ENCODE peak calls at places on chromosomes 4 and X, in ten cellular contexts. One of them, this sample, is unnamed. For H3K4me1 and H3K27me3, the result is how much of the 10 kb centered on the place peaks cover.

GRCh38 chr4:26323807-26324206 is 3.0 kb downstream of the RBPJ start:
- DNase-seq in fibroblast of lung: peak
- DNase-seq in CD4-positive, alpha-beta memory T cell: no peak
- DNase-seq in left lung: no peak
- DNase-seq in mesendoderm: no peak
- DNase-seq in PC-3: no peak
- DNase-seq in GM12878: no peak
- DNase-seq in BE2C: no peak
- DNase-seq in lower lobe of right lung: no peak
- DNase-seq in CD8-positive, alpha-beta memory T cell: no peak
- DNase-seq in this sample: no peak

GRCh38 chr4:187726485-187726884 is 269.1 kb upstream of the ZFP42 start:
- DNase-seq in fibroblast of lung: no peak
- DNase-seq in CD4-positive, alpha-beta memory T cell: no peak
- DNase-seq in left lung: no peak
- DNase-seq in mesendoderm: no peak
- DNase-seq in PC-3: no peak
- DNase-seq in GM12878: no peak
- DNase-seq in BE2C: no peak
- DNase-seq in lower lobe of right lung: no peak
- DNase-seq in CD8-positive, alpha-beta memory T cell: no peak
- DNase-seq in this sample: no peak

GRCh38 chr4:123701046-123701445 is 304.5 kb downstream of the SPRY1 start:
- DNase-seq in fibroblast of lung: peak
- DNase-seq in CD4-positive, alpha-beta memory T cell: no peak
- DNase-seq in left lung: no peak
- DNase-seq in mesendoderm: no peak
- DNase-seq in PC-3: no peak
- DNase-seq in GM12878: no peak
- DNase-seq in BE2C: no peak
- DNase-seq in lower lobe of right lung: no peak
- DNase-seq in CD8-positive, alpha-beta memory T cell: no peak
- DNase-seq in this sample: no peak

GRCh38 chr4:174592985-174593335 is 70.7 kb upstream of the HPGD start:
- DNase-seq in fibroblast of lung: peak
- DNase-seq in CD4-positive, alpha-beta memory T cell: no peak
- DNase-seq in left lung: no peak
- DNase-seq in mesendoderm: no peak
- DNase-seq in PC-3: peak
- DNase-seq in GM12878: no peak
- DNase-seq in BE2C: no peak
- DNase-seq in lower lobe of right lung: no peak
- DNase-seq in CD8-positive, alpha-beta memory T cell: no peak
- DNase-seq in this sample: no peak

GRCh38 chr4:89486042-89486441 is 178.4 kb upstream of the GPRIN3 start:
- DNase-seq in fibroblast of lung: no peak
- DNase-seq in CD4-positive, alpha-beta memory T cell: no peak
- DNase-seq in left lung: no peak
- DNase-seq in mesendoderm: peak
- DNase-seq in PC-3: peak
- DNase-seq in GM12878: no peak
- DNase-seq in BE2C: no peak
- DNase-seq in lower lobe of right lung: no peak
- DNase-seq in CD8-positive, alpha-beta memory T cell: no peak
- DNase-seq in this sample: no peak

GRCh38 chr4:4594531-4594930 is 52.7 kb upstream of the STX18 start:
- DNase-seq in fibroblast of lung: no peak
- DNase-seq in CD4-positive, alpha-beta memory T cell: no peak
- DNase-seq in left lung: no peak
- DNase-seq in mesendoderm: no peak
- DNase-seq in PC-3: no peak
- DNase-seq in GM12878: no peak
- DNase-seq in BE2C: no peak
- DNase-seq in lower lobe of right lung: no peak
- DNase-seq in CD8-positive, alpha-beta memory T cell: no peak
- DNase-seq in this sample: no peak

GRCh38 chr4:79597266-79597665 is 189.2 kb upstream of the GK2 start:
- DNase-seq in fibroblast of lung: peak
- DNase-seq in CD4-positive, alpha-beta memory T cell: no peak
- DNase-seq in left lung: no peak
- DNase-seq in mesendoderm: no peak
- DNase-seq in PC-3: no peak
- DNase-seq in GM12878: no peak
- DNase-seq in BE2C: peak
- DNase-seq in lower lobe of right lung: no peak
- DNase-seq in CD8-positive, alpha-beta memory T cell: no peak
- DNase-seq in this sample: peak

GRCh38 chr4:14646831-14647230 is 355.4 kb upstream of the CPEB2 start:
- DNase-seq in fibroblast of lung: peak
- DNase-seq in CD4-positive, alpha-beta memory T cell: no peak
- DNase-seq in left lung: no peak
- DNase-seq in mesendoderm: no peak
- DNase-seq in PC-3: peak
- DNase-seq in GM12878: no peak
- DNase-seq in BE2C: no peak
- DNase-seq in lower lobe of right lung: no peak
- DNase-seq in CD8-positive, alpha-beta memory T cell: no peak
- DNase-seq in this sample: no peak

GRCh38 chrX:48939417-48940228 is 17.8 kb downstream of the OTUD5 start:
- DNase-seq in fibroblast of lung: no peak
- DNase-seq in CD4-positive, alpha-beta memory T cell: peak
- DNase-seq in left lung: no peak
- DNase-seq in mesendoderm: no peak
- DNase-seq in PC-3: no peak
- DNase-seq in GM12878: peak
- DNase-seq in BE2C: no peak
- DNase-seq in lower lobe of right lung: no peak
- DNase-seq in CD8-positive, alpha-beta memory T cell: peak
- DNase-seq in this sample: no peak

GRCh38 chr4:106421441-106422296 is 53.1 kb upstream of the GIMD1 start:
- DNase-seq in fibroblast of lung: peak
- DNase-seq in CD4-positive, alpha-beta memory T cell: no peak
- DNase-seq in left lung: no peak
- DNase-seq in mesendoderm: peak
- DNase-seq in PC-3: peak
- DNase-seq in GM12878: no peak
- DNase-seq in BE2C: no peak
- DNase-seq in lower lobe of right lung: no peak
- DNase-seq in CD8-positive, alpha-beta memory T cell: no peak
- DNase-seq in this sample: no peak

GRCh38 chrX:71107762-71108360 is 1.3 kb upstream of the CXorf65 start:
- DNase-seq in fibroblast of lung: no peak
- DNase-seq in CD4-positive, alpha-beta memory T cell: peak
- DNase-seq in left lung: no peak
- DNase-seq in mesendoderm: no peak
- DNase-seq in PC-3: no peak
- DNase-seq in GM12878: no peak
- DNase-seq in BE2C: peak
- DNase-seq in lower lobe of right lung: no peak
- DNase-seq in CD8-positive, alpha-beta memory T cell: peak
- DNase-seq in this sample: no peak

GRCh38 chr4:133668061-133668851 is 519.2 kb downstream of the PCDH10 start:
- DNase-seq in fibroblast of lung: no peak
- DNase-seq in CD4-positive, alpha-beta memory T cell: no peak
- DNase-seq in left lung: no peak
- DNase-seq in mesendoderm: peak
- DNase-seq in PC-3: no peak
- DNase-seq in GM12878: no peak
- DNase-seq in BE2C: no peak
- DNase-seq in lower lobe of right lung: no peak
- DNase-seq in CD8-positive, alpha-beta memory T cell: no peak
- DNase-seq in this sample: no peak

GRCh38 chrX:22889824-22890223 is 109.9 kb upstream of the DDX53 start:
- DNase-seq in fibroblast of lung: no peak
- DNase-seq in CD4-positive, alpha-beta memory T cell: no peak
- DNase-seq in left lung: no peak
- DNase-seq in mesendoderm: no peak
- DNase-seq in PC-3: peak
- DNase-seq in GM12878: no peak
- DNase-seq in BE2C: no peak
- DNase-seq in lower lobe of right lung: no peak
- DNase-seq in CD8-positive, alpha-beta memory T cell: no peak
- DNase-seq in this sample: no peak

GRCh38 chrX:8341814-8342590 is 122.6 kb upstream of the VCX3B start:
- DNase-seq in fibroblast of lung: peak
- DNase-seq in CD4-positive, alpha-beta memory T cell: no peak
- DNase-seq in left lung: no peak
- DNase-seq in mesendoderm: no peak
- DNase-seq in PC-3: peak
- DNase-seq in GM12878: no peak
- DNase-seq in BE2C: no peak
- DNase-seq in lower lobe of right lung: no peak
- DNase-seq in CD8-positive, alpha-beta memory T cell: no peak
- DNase-seq in this sample: no peak

GRCh38 chrX:38882894-38883620 is 81.8 kb downstream of the MID1IP1 start:
- DNase-seq in fibroblast of lung: peak
- DNase-seq in CD4-positive, alpha-beta memory T cell: no peak
- DNase-seq in left lung: peak
- DNase-seq in mesendoderm: no peak
- DNase-seq in PC-3: peak
- DNase-seq in GM12878: no peak
- DNase-seq in BE2C: no peak
- DNase-seq in lower lobe of right lung: no peak
- DNase-seq in CD8-positive, alpha-beta memory T cell: no peak
- DNase-seq in this sample: no peak

GRCh38 chr4:112403072-112403945 is 106.1 kb downstream of the ALPK1 start:
- DNase-seq in fibroblast of lung: peak
- DNase-seq in CD4-positive, alpha-beta memory T cell: no peak
- DNase-seq in left lung: no peak
- DNase-seq in mesendoderm: no peak
- DNase-seq in PC-3: no peak
- DNase-seq in GM12878: no peak
- DNase-seq in BE2C: no peak
- DNase-seq in lower lobe of right lung: no peak
- DNase-seq in CD8-positive, alpha-beta memory T cell: no peak
- DNase-seq in this sample: no peak
- H3K4me1 ChIP-seq in fibroblast of lung: under half
- H3K4me1 ChIP-seq in CD4-positive, alpha-beta memory T cell: under half
- H3K4me1 ChIP-seq in left lung: under half
- H3K4me1 ChIP-seq in mesendoderm: under half
- H3K4me1 ChIP-seq in PC-3: under half
- H3K4me1 ChIP-seq in GM12878: under half
- H3K4me1 ChIP-seq in BE2C: under half
- H3K4me1 ChIP-seq in lower lobe of right lung: under half
- H3K4me1 ChIP-seq in CD8-positive, alpha-beta memory T cell: under half
- H3K4me1 ChIP-seq in this sample: under half

GRCh38 chr4:182147391-182147790 is 95.8 kb upstream of the TENM3 start:
- DNase-seq in fibroblast of lung: peak
- DNase-seq in CD4-positive, alpha-beta memory T cell: no peak
- DNase-seq in left lung: no peak
- DNase-seq in mesendoderm: no peak
- DNase-seq in PC-3: no peak
- DNase-seq in GM12878: no peak
- DNase-seq in BE2C: no peak
- DNase-seq in lower lobe of right lung: no peak
- DNase-seq in CD8-positive, alpha-beta memory T cell: no peak
- DNase-seq in this sample: no peak
- H3K27me3 ChIP-seq in fibroblast of lung: under half
- H3K27me3 ChIP-seq in CD4-positive, alpha-beta memory T cell: under half
- H3K27me3 ChIP-seq in left lung: under half
- H3K27me3 ChIP-seq in mesendoderm: under half
- H3K27me3 ChIP-seq in PC-3: under half
- H3K27me3 ChIP-seq in GM12878: under half
- H3K27me3 ChIP-seq in BE2C: under half
- H3K27me3 ChIP-seq in lower lobe of right lung: half or more
- H3K27me3 ChIP-seq in CD8-positive, alpha-beta memory T cell: under half
- H3K27me3 ChIP-seq in this sample: under half

DNA sequence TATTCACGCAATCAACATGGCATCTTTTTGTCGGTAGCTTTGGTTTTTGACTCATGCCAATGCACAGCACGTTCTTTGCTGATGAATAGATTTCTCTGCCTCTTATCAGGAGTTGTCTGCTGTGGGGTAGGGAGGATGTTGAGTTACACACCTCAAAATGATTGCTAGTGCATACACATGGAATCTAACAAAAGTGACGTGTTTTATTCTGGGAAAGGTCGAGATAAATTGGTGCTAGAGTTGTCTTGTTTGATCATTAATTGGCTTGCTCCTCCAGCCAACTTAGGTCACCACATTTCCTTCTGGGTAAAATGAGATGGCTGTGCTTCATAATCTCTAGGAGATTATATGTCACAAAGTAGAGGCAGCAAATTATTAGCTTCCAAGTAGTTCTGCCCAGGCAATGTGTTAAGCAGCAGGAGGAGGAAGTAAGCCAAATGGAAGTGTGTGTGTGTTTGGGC is 3.9 kb downstream of the RAB9A start:
- DNase-seq in fibroblast of lung: peak
- DNase-seq in CD4-positive, alpha-beta memory T cell: no peak
- DNase-seq in left lung: no peak
- DNase-seq in mesendoderm: no peak
- DNase-seq in PC-3: no peak
- DNase-seq in GM12878: no peak
- DNase-seq in BE2C: no peak
- DNase-seq in lower lobe of right lung: no peak
- DNase-seq in CD8-positive, alpha-beta memory T cell: no peak
- DNase-seq in this sample: no peak
- H3K4me1 ChIP-seq in fibroblast of lung: under half
- H3K4me1 ChIP-seq in CD4-positive, alpha-beta memory T cell: half or more
- H3K4me1 ChIP-seq in left lung: under half
- H3K4me1 ChIP-seq in mesendoderm: under half
- H3K4me1 ChIP-seq in PC-3: under half
- H3K4me1 ChIP-seq in GM12878: under half
- H3K4me1 ChIP-seq in BE2C: under half
- H3K4me1 ChIP-seq in lower lobe of right lung: under half
- H3K4me1 ChIP-seq in CD8-positive, alpha-beta memory T cell: half or more
- H3K4me1 ChIP-seq in this sample: under half

GRCh38 chrX:153623310-153624029 is 23.5 kb upstream of the DUSP9 start:
- DNase-seq in fibroblast of lung: no peak
- DNase-seq in CD4-positive, alpha-beta memory T cell: no peak
- DNase-seq in left lung: peak
- DNase-seq in mesendoderm: no peak
- DNase-seq in PC-3: no peak
- DNase-seq in GM12878: no peak
- DNase-seq in BE2C: no peak
- DNase-seq in lower lobe of right lung: peak
- DNase-seq in CD8-positive, alpha-beta memory T cell: no peak
- DNase-seq in this sample: no peak

GRCh38 chrX:153624196-153625091 is 22.6 kb upstream of the DUSP9 start:
- DNase-seq in fibroblast of lung: no peak
- DNase-seq in CD4-positive, alpha-beta memory T cell: no peak
- DNase-seq in left lung: peak
- DNase-seq in mesendoderm: no peak
- DNase-seq in PC-3: no peak
- DNase-seq in GM12878: no peak
- DNase-seq in BE2C: no peak
- DNase-seq in lower lobe of right lung: peak
- DNase-seq in CD8-positive, alpha-beta memory T cell: no peak
- DNase-seq in this sample: no peak

GRCh38 chrX:153620576-153620975 is 21.6 kb upstream of the CCNQ start:
- DNase-seq in fibroblast of lung: no peak
- DNase-seq in CD4-positive, alpha-beta memory T cell: no peak
- DNase-seq in left lung: no peak
- DNase-seq in mesendoderm: no peak
- DNase-seq in PC-3: no peak
- DNase-seq in GM12878: no peak
- DNase-seq in BE2C: no peak
- DNase-seq in lower lobe of right lung: no peak
- DNase-seq in CD8-positive, alpha-beta memory T cell: no peak
- DNase-seq in this sample: no peak

GRCh38 chrX:153622661-153623309 is 23.8 kb upstream of the CCNQ start:
- DNase-seq in fibroblast of lung: no peak
- DNase-seq in CD4-positive, alpha-beta memory T cell: no peak
- DNase-seq in left lung: no peak
- DNase-seq in mesendoderm: no peak
- DNase-seq in PC-3: no peak
- DNase-seq in GM12878: no peak
- DNase-seq in BE2C: no peak
- DNase-seq in lower lobe of right lung: no peak
- DNase-seq in CD8-positive, alpha-beta memory T cell: no peak
- DNase-seq in this sample: no peak

GRCh38 chrX:153621949-153622598 is 23.1 kb upstream of the CCNQ start:
- DNase-seq in fibroblast of lung: no peak
- DNase-seq in CD4-positive, alpha-beta memory T cell: no peak
- DNase-seq in left lung: peak
- DNase-seq in mesendoderm: no peak
- DNase-seq in PC-3: no peak
- DNase-seq in GM12878: no peak
- DNase-seq in BE2C: no peak
- DNase-seq in lower lobe of right lung: peak
- DNase-seq in CD8-positive, alpha-beta memory T cell: no peak
- DNase-seq in this sample: no peak
- H3K27me3 ChIP-seq in fibroblast of lung: under half
- H3K27me3 ChIP-seq in CD4-positive, alpha-beta memory T cell: under half
- H3K27me3 ChIP-seq in left lung: under half
- H3K27me3 ChIP-seq in mesendoderm: under half
- H3K27me3 ChIP-seq in PC-3: under half
- H3K27me3 ChIP-seq in GM12878: under half
- H3K27me3 ChIP-seq in BE2C: under half
- H3K27me3 ChIP-seq in lower lobe of right lung: under half
- H3K27me3 ChIP-seq in CD8-positive, alpha-beta memory T cell: under half
- H3K27me3 ChIP-seq in this sample: under half